ENCODE peak calls at places on chromosome 2, in four cellular contexts. M is tibial nerve; N is activated CD4-positive, alpha-beta T cell treated with anti-CD3 and anti-CD28 coated beads for 36 hours; L is GM12865. K is an unnamed sample.

GRCh38 chr2:164719996-164720941 is 99.0 kb upstream of the GRB14 start:
- DNase-seq in M (no peak), L (no peak), N (no peak), K (no peak)

GRCh38 chr2:73896362-73897239 is 3.8 kb downstream of the ACTG2 start:
- DNase-seq in L (peak; percentile 63), N (peak; percentile 66), M (no peak), K (no peak)

GRCh38 chr2:127661949-127662510 is 13.3 kb downstream of the LIMS2 start:
- DNase-seq in L (no peak), N (peak; percentile 4), M (no peak), K (no peak)

GRCh38 chr2:201790989-201791388 is 10.3 kb upstream of the ALS2 start:
- DNase-seq in M (no peak), N (no peak), L (no peak), K (no peak)

GRCh38 chr2:143875295-143876199 is 644.4 kb downstream of the ZEB2 start:
- DNase-seq in M (no peak), N (no peak), L (no peak), K (no peak)

GRCh38 chr2:137228566-137228965 is 463.2 kb downstream of the THSD7B start:
- DNase-seq in N (no peak), L (no peak), M (no peak), K (no peak)

GRCh38 chr2:170113168-170113567 is 64.8 kb upstream of the MYO3B start:
- DNase-seq in M (no peak), N (no peak), L (no peak), K (no peak)

GRCh38 chr2:218401834-218402370 is 2.2 kb downstream of the CTDSP1 start:
- DNase-seq in N (no peak), L (no peak), M (no peak), K (no peak)

GRCh38 chr2:102575888-102576287 is 43.5 kb upstream of the SLC9A2 start:
- DNase-seq in L (no peak), N (no peak), M (no peak), K (no peak)

GRCh38 chr2:60042023-60042422 is 511.4 kb downstream of the BCL11A start:
- DNase-seq in M (no peak), N (no peak), L (no peak), K (no peak)